ENCODE peak calls at places on chromosomes 16 and 17, in five cellular contexts. W is DMS79, A is kidney, E is ELR, F is lower lobe of right lung. I is an unnamed sample.

GRCh38 chr16:4928227-4928626 is 8.7 kb downstream of the PPL start:
- DNase-seq in W (no peak), A (no peak), E (no peak), F (no peak), I (no peak)

GRCh38 chr17:60631119-60631518 is 31.1 kb downstream of the PPM1D start:
- DNase-seq in W (no peak), A (no peak), E (no peak), F (no peak), I (no peak)

GRCh38 chr17:19720631-19721426 is 4.4 kb upstream of the SLC47A2 start:
- DNase-seq in W (peak), A (peak), E (no peak), F (no peak), I (no peak)

GRCh38 chr17:491086-492014 is 138.7 kb upstream of the RPH3AL start:
- DNase-seq in W (no peak), A (peak), E (peak), F (peak), I (peak)

GRCh38 chr17:77724876-77725615 is 233.5 kb upstream of the TNRC6C start:
- DNase-seq in W (peak), A (no peak), E (no peak), F (no peak), I (no peak)

GRCh38 chr16:4682616-4683254 is 10.6 kb upstream of the NUDT16L1 start:
- DNase-seq in W (no peak), A (peak), E (peak), F (peak), I (peak)

GRCh38 chr16:29852654-29853053 is 10.4 kb downstream of the CDIPT start:
- DNase-seq in W (no peak), A (no peak), E (no peak), F (no peak), I (no peak)

GRCh38 chr17:4080686-4081085 is 62.1 kb downstream of the ZZEF1 start:
- DNase-seq in W (no peak), A (no peak), E (no peak), F (no peak), I (no peak)

GRCh38 chr16:54216268-54217187 is 70.1 kb downstream of the IRX3 start:
- DNase-seq in W (no peak), A (no peak), E (no peak), F (no peak), I (no peak)

GRCh38 chr16:48959747-48960146 is 321.9 kb downstream of the CBLN1 start:
- DNase-seq in W (no peak), A (no peak), E (no peak), F (no peak), I (no peak)

GRCh38 chr16:84582958-84583516 is 34.8 kb downstream of the COTL1 start:
- DNase-seq in W (no peak), A (no peak), E (peak), F (no peak), I (no peak)

GRCh38 chr16:88939814-88940195 is 37.2 kb downstream of the CBFA2T3 start:
- DNase-seq in W (no peak), A (peak), E (no peak), F (peak), I (no peak)

GRCh38 chr16:12587170-12587569 is 216.5 kb downstream of the CPPED1 start:
- DNase-seq in W (no peak), A (no peak), E (no peak), F (no peak), I (no peak)

GRCh38 chr16:1125471-1125870 is 27.4 kb upstream of the CACNA1H start:
- DNase-seq in W (peak), A (no peak), E (peak), F (no peak), I (peak)

GRCh38 chr17:80247561-80247960 is 13.1 kb upstream of the RNF213 start:
- DNase-seq in W (no peak), A (no peak), E (no peak), F (peak), I (no peak)

GRCh38 chr17:1038459-1039118 is 41.7 kb downstream of the TIMM22 start:
- DNase-seq in W (no peak), A (no peak), E (no peak), F (no peak), I (peak)

GRCh38 chr17:30808785-30809286 is 15.7 kb downstream of the CRLF3 start:
- DNase-seq in W (no peak), A (no peak), E (no peak), F (no peak), I (no peak)

GRCh38 chr17:57561072-57561861 is 183.8 kb downstream of the CCDC182 start:
- DNase-seq in W (no peak), A (no peak), E (no peak), F (no peak), I (no peak)

GRCh38 chr17:8383143-8383974 is at the start of gene RPL26:
- DNase-seq in W (peak), A (peak), E (peak), F (peak), I (peak)

GRCh38 chr16:52453661-52454060 is 93.3 kb downstream of the TOX3 start:
- DNase-seq in W (no peak), A (no peak), E (no peak), F (no peak), I (no peak)

GRCh38 chr17:57506253-57506911 is 238.7 kb downstream of the CCDC182 start:
- DNase-seq in W (peak), A (no peak), E (no peak), F (no peak), I (no peak)

GRCh38 chr17:64974750-64975317 is 55.6 kb upstream of the LRRC37A3 start:
- DNase-seq in W (no peak), A (no peak), E (no peak), F (no peak), I (no peak)

GRCh38 chr17:65688307-65688706 is 126.9 kb upstream of the AXIN2 start:
- DNase-seq in W (no peak), A (no peak), E (no peak), F (no peak), I (no peak)

GRCh38 chr17:30827082-30827481 is 2.6 kb upstream of the CRLF3 start:
- DNase-seq in W (no peak), A (no peak), E (no peak), F (no peak), I (no peak)

GRCh38 chr17:75151893-75152292 is 2.4 kb downstream of the JPT1 start:
- DNase-seq in W (peak), A (no peak), E (no peak), F (no peak), I (no peak)

GRCh38 chr16:84928679-84929420 is 82.5 kb downstream of the ZDHHC7 start:
- DNase-seq in W (no peak), A (peak), E (peak), F (no peak), I (no peak)

GRCh38 chr17:64160378-64160777 is 30.4 kb upstream of the ERN1 start:
- DNase-seq in W (no peak), A (no peak), E (peak), F (no peak), I (no peak)